ENCODE peak calls at places on chromosomes 16 and 17, in four cellular contexts. One of them, this sample, is unnamed.

GRCh38 chr17:74042744-74043486 is 160.6 kb upstream of the RPL38 start:
- DNase-seq in activated CD4-positive, alpha-beta T cell treated with anti-CD3 and anti-CD28 coated beads for 36 hours: peak
- DNase-seq in HT1080: peak
- DNase-seq in AG20443: peak
- DNase-seq in this sample: no peak

GRCh38 chr17:19904412-19904811 is 36.7 kb upstream of the ULK2 start:
- DNase-seq in activated CD4-positive, alpha-beta T cell treated with anti-CD3 and anti-CD28 coated beads for 36 hours: no peak
- DNase-seq in HT1080: no peak
- DNase-seq in AG20443: peak
- DNase-seq in this sample: no peak

GRCh38 chr17:61188081-61188480 is 211.6 kb upstream of the TBX2 start:
- DNase-seq in activated CD4-positive, alpha-beta T cell treated with anti-CD3 and anti-CD28 coated beads for 36 hours: no peak
- DNase-seq in HT1080: no peak
- DNase-seq in AG20443: no peak
- DNase-seq in this sample: no peak

GRCh38 chr16:81616321-81617020 is 162.6 kb upstream of the PLCG2 start:
- DNase-seq in activated CD4-positive, alpha-beta T cell treated with anti-CD3 and anti-CD28 coated beads for 36 hours: peak
- DNase-seq in HT1080: no peak
- DNase-seq in AG20443: peak
- DNase-seq in this sample: peak

GRCh38 chr17:42784811-42785592 is 4.6 kb downstream of the WNK4 start:
- DNase-seq in activated CD4-positive, alpha-beta T cell treated with anti-CD3 and anti-CD28 coated beads for 36 hours: peak
- DNase-seq in HT1080: no peak
- DNase-seq in AG20443: no peak
- DNase-seq in this sample: no peak

GRCh38 chr17:13671771-13672170 is 70.0 kb upstream of the HS3ST3A1 start:
- DNase-seq in activated CD4-positive, alpha-beta T cell treated with anti-CD3 and anti-CD28 coated beads for 36 hours: peak
- DNase-seq in HT1080: peak
- DNase-seq in AG20443: peak
- DNase-seq in this sample: no peak

GRCh38 chr16:66211651-66212050 is 154.8 kb upstream of the CDH5 start:
- DNase-seq in activated CD4-positive, alpha-beta T cell treated with anti-CD3 and anti-CD28 coated beads for 36 hours: no peak
- DNase-seq in HT1080: no peak
- DNase-seq in AG20443: no peak
- DNase-seq in this sample: no peak

GRCh38 chr17:49775546-49776260 is 11.8 kb upstream of the FAM117A start:
- DNase-seq in activated CD4-positive, alpha-beta T cell treated with anti-CD3 and anti-CD28 coated beads for 36 hours: no peak
- DNase-seq in HT1080: no peak
- DNase-seq in AG20443: peak
- DNase-seq in this sample: no peak

GRCh38 chr17:17781591-17782424 is 55.0 kb downstream of the SREBF1 start:
- DNase-seq in activated CD4-positive, alpha-beta T cell treated with anti-CD3 and anti-CD28 coated beads for 36 hours: peak
- DNase-seq in HT1080: no peak
- DNase-seq in AG20443: peak
- DNase-seq in this sample: peak

GRCh38 chr17:21089145-21089544 is 37.6 kb upstream of the DHRS7B start:
- DNase-seq in activated CD4-positive, alpha-beta T cell treated with anti-CD3 and anti-CD28 coated beads for 36 hours: no peak
- DNase-seq in HT1080: peak
- DNase-seq in AG20443: no peak
- DNase-seq in this sample: no peak

GRCh38 chr16:14284930-14285541 is 213.9 kb downstream of the MRTFB start:
- DNase-seq in activated CD4-positive, alpha-beta T cell treated with anti-CD3 and anti-CD28 coated beads for 36 hours: peak
- DNase-seq in HT1080: peak
- DNase-seq in AG20443: peak
- DNase-seq in this sample: peak

GRCh38 chr16:27346818-27347217 is 33.0 kb downstream of the IL4R start:
- DNase-seq in activated CD4-positive, alpha-beta T cell treated with anti-CD3 and anti-CD28 coated beads for 36 hours: no peak
- DNase-seq in HT1080: no peak
- DNase-seq in AG20443: no peak
- DNase-seq in this sample: no peak

GRCh38 chr16:77789085-77789611 is 784 bp downstream of the VAT1L start:
- DNase-seq in activated CD4-positive, alpha-beta T cell treated with anti-CD3 and anti-CD28 coated beads for 36 hours: peak
- DNase-seq in HT1080: no peak
- DNase-seq in AG20443: no peak
- DNase-seq in this sample: no peak